ENCODE peak calls at places on chromosomes 11 and 22, in nine cellular contexts. C is CD8-positive, alpha-beta memory T cell; J is sigmoid colon; E is aorta; P is AG09309; L is CD8-positive, alpha-beta T cell; A is cardiac fibroblast; D is A549; U is body of pancreas. T is an unnamed sample.

GRCh38 chr11:57530215-57530595 is 349 bp downstream of the TIMM10 start:
- DNase-seq in C (no peak), J (no peak), E (peak), P (no peak), L (no peak), A (no peak), D (no peak), U (no peak), T (no peak)

GRCh38 chr22:29753808-29754657 is 12.8 kb downstream of the ZMAT5 start:
- DNase-seq in C (no peak), J (no peak), E (no peak), P (no peak), L (no peak), A (no peak), D (no peak), U (no peak), T (no peak)

GRCh38 chr11:37946155-37946766 is 1348.2 kb upstream of the RAG2 start:
- DNase-seq in C (no peak), J (no peak), E (no peak), P (no peak), L (no peak), A (peak), D (peak), U (peak), T (no peak)

GRCh38 chr11:71055925-71056324 is 196.5 kb downstream of the SHANK2 start:
- DNase-seq in C (no peak), J (no peak), E (no peak), P (no peak), L (no peak), A (no peak), D (no peak), U (no peak), T (no peak)

GRCh38 chr11:65556470-65557279 is 1.5 kb downstream of the LTBP3 start:
- DNase-seq in C (no peak), J (peak), E (no peak), P (no peak), L (no peak), A (no peak), D (peak), U (no peak), T (no peak)

GRCh38 chr22:25853902-25854301 is 111.9 kb downstream of the MYO18B start:
- DNase-seq in C (no peak), J (no peak), E (no peak), P (no peak), L (no peak), A (no peak), D (peak), U (no peak), T (no peak)

GRCh38 chr11:74729397-74729796 is 1.8 kb downstream of the CHRDL2 start:
- DNase-seq in C (no peak), J (peak), E (no peak), P (no peak), L (no peak), A (no peak), D (no peak), U (no peak), T (no peak)

GRCh38 chr22:46563381-46564083 is 26.1 kb upstream of the CELSR1 start:
- DNase-seq in C (peak), J (peak), E (peak), P (no peak), L (peak), A (peak), D (peak), U (peak), T (peak)

GRCh38 chr11:63277345-63277943 is 34.0 kb upstream of the SLC22A25 start:
- DNase-seq in C (no peak), J (no peak), E (no peak), P (no peak), L (no peak), A (no peak), D (peak), U (no peak), T (no peak)

GRCh38 chr11:64083681-64084080 is 48.0 kb downstream of the FLRT1 start:
- DNase-seq in C (no peak), J (no peak), E (no peak), P (no peak), L (no peak), A (no peak), D (no peak), U (no peak), T (no peak)

GRCh38 chr22:37912171-37912570 is 6.1 kb downstream of the MICALL1 start:
- DNase-seq in C (no peak), J (no peak), E (no peak), P (no peak), L (no peak), A (no peak), D (no peak), U (no peak), T (no peak)

GRCh38 chr11:21710791-21711190 is 482.1 kb upstream of the ANO5 start:
- DNase-seq in C (no peak), J (no peak), E (no peak), P (no peak), L (no peak), A (no peak), D (no peak), U (no peak), T (no peak)

GRCh38 chr11:37320921-37321320 is 722.9 kb upstream of the RAG2 start:
- DNase-seq in C (no peak), J (no peak), E (no peak), P (no peak), L (no peak), A (no peak), D (no peak), U (no peak), T (no peak)

GRCh38 chr11:75576445-75577049 is 14.5 kb downstream of the SERPINH1 start:
- DNase-seq in C (no peak), J (no peak), E (peak), P (no peak), L (no peak), A (peak), D (peak), U (no peak), T (no peak)

GRCh38 chr22:47940211-47940610 is 1177.8 kb downstream of the TBC1D22A start:
- DNase-seq in C (no peak), J (no peak), E (no peak), P (no peak), L (no peak), A (no peak), D (no peak), U (no peak), T (no peak)

GRCh38 chr11:123690490-123690889 is 36.1 kb upstream of the SCN3B start:
- DNase-seq in C (no peak), J (no peak), E (no peak), P (no peak), L (no peak), A (peak), D (peak), U (no peak), T (no peak)

GRCh38 chr11:117823294-117823940 is 1.1 kb downstream of the FXYD2 start:
- DNase-seq in C (peak), J (peak), E (peak), P (no peak), L (no peak), A (no peak), D (peak), U (peak), T (no peak)

GRCh38 chr22:17319541-17319940 is 49.7 kb upstream of the CECR2 start:
- DNase-seq in C (no peak), J (no peak), E (no peak), P (no peak), L (no peak), A (no peak), D (no peak), U (no peak), T (no peak)

GRCh38 chr22:31585161-31585859 is 76.7 kb downstream of the PISD start:
- DNase-seq in C (no peak), J (no peak), E (no peak), P (peak), L (no peak), A (peak), D (no peak), U (no peak), T (no peak)

GRCh38 chr22:48153726-48154125 is 1391.3 kb downstream of the TBC1D22A start:
- DNase-seq in C (no peak), J (no peak), E (no peak), P (no peak), L (no peak), A (no peak), D (no peak), U (no peak), T (no peak)

GRCh38 chr11:65279713-65280459 is 18.1 kb downstream of the POLA2 start:
- DNase-seq in C (no peak), J (peak), E (peak), P (peak), L (no peak), A (peak), D (peak), U (no peak), T (no peak)

GRCh38 chr11:108654994-108655631 is 9.8 kb upstream of the DDX10 start:
- DNase-seq in C (peak), J (no peak), E (no peak), P (no peak), L (no peak), A (peak), D (peak), U (peak), T (no peak)

GRCh38 chr11:93817426-93818348 is 32.7 kb downstream of the VSTM5 start:
- DNase-seq in C (no peak), J (no peak), E (no peak), P (no peak), L (no peak), A (no peak), D (no peak), U (no peak), T (no peak)

GRCh38 chr22:36362819-36363377 is 24.9 kb downstream of the MYH9 start:
- DNase-seq in C (no peak), J (no peak), E (no peak), P (no peak), L (no peak), A (no peak), D (no peak), U (peak), T (no peak)

DNA sequence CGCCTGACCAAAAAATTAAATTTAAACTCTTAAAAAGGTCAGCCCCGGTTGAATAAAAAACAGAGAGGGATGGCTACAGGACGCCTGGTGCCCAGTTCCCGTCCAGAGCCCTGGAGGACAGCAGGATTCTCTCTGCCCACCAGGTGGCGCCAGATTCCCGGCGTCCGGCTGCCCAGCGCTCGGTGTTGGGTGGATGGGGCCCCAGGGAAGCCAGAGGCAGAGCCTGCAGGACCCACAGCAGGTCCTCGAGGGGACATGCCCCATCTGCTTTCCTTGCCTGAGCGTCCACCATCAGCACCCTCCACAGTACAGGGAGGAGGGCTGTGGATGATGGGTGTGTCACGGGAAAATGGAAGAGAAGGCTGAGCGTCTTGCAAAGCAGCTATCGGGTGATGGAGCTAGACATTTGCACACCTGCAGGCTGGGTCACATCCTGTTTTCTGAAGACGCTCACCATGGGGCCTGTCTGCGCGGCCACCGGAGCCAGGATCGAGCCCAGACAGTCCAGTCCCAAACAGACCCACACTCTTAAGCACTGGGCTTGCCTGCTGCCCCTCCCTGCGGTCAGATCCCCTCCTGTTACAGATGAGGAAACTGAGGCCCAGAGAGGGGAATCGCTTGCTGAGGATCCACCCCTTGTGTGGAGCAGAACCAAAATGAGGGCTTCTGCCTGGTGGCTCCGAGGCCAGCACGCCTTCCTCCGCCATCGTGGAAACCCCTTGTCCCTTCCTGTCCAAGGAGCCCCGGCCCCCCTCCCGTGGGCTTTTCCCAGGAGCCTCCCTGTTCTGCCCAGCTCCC is 18.5 kb upstream of the CBX7 start:
- DNase-seq in C (peak), J (peak), E (peak), P (no peak), L (peak), A (peak), D (peak), U (peak), T (peak)
- H3K4me3 ChIP-seq in C (peak), J (no peak), E (no peak), P (no peak), L (peak), A (no peak), D (no peak), U (no peak), T (peak)

DNA sequence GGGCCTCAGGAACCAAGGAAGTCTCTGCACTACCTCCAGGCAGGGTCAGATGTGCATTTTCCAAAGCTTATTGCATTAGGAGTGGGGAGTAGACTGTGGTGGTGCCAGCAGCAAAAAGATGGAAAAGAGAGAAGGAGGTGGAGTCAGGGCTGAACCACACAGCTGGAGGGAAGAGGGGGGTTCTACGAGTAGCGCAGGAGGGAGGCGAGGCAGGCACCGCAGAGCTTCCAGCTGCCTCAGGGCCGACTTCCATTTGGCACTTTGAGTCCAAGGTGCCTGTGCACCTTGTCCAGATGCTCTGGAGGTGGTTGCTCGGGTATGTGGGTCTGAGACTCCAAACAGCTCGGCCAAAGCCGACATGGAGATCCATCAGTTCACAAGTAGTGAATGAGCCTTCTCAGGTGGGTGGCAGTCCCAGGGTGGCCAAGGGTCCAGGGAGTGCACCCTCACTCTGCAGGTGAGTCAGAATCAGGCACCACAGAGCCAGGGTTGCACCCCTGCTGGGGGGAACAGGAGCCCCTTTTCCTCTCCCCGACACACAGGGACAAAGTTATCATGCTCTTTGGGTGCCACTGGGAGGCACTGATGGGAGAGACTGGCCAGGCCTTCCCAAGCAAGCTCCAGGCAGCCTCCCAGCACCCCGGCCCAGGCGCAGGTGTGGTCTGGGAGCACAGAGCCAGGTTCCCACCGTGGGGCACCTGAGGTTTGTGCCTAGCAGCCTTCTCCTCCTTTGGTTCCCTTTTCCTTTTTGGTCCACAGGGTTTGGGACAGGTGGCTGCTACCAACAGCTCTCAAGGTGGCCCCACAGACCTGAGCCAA is 30.2 kb downstream of the GGT5 start:
- DNase-seq in C (no peak), J (no peak), E (no peak), P (no peak), L (no peak), A (peak), D (no peak), U (no peak), T (no peak)
- H3K4me3 ChIP-seq in C (no peak), J (no peak), E (no peak), P (no peak), L (no peak), A (no peak), D (no peak), U (no peak), T (no peak)

DNA sequence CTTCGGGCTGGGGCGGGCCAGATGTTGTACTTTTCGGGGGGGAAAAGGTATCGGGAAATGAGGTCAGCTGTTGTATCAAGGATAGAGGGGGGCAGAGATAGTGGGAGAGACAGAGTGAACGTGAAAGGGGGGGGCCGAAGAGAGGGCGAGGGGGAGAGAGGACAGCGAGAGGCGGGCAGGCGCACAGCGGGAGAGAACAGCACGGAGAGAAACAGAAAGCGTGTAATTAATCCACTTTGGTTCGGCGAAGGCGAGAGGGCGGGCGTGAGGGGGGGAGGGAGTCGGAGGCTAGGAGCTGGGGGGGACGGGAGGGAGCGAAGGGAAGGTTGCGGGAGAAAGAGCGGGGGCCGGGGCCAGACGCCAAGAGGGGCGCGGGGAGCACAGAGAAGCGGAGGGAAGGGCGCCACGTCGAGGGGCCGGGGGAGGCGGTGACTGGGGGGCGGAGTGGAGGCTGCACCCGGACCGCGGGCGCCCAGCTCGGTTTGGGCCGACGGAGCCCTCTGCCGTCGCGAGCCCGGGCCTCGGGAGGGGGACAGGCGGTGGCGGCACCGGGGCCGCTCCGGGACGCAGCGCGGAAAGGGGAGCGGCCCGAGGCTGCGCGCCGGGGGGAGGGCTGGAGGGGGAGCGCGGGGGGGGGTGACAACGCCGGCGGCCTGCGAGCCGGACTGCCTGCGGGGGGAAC is 612 bp downstream of the IGF2 start:
- DNase-seq in C (no peak), J (no peak), E (peak), P (no peak), L (no peak), A (peak), D (no peak), U (no peak), T (no peak)
- H3K4me3 ChIP-seq in C (no peak), J (peak), E (peak), P (peak), L (peak), A (peak), D (peak), U (no peak), T (no peak)

DNA sequence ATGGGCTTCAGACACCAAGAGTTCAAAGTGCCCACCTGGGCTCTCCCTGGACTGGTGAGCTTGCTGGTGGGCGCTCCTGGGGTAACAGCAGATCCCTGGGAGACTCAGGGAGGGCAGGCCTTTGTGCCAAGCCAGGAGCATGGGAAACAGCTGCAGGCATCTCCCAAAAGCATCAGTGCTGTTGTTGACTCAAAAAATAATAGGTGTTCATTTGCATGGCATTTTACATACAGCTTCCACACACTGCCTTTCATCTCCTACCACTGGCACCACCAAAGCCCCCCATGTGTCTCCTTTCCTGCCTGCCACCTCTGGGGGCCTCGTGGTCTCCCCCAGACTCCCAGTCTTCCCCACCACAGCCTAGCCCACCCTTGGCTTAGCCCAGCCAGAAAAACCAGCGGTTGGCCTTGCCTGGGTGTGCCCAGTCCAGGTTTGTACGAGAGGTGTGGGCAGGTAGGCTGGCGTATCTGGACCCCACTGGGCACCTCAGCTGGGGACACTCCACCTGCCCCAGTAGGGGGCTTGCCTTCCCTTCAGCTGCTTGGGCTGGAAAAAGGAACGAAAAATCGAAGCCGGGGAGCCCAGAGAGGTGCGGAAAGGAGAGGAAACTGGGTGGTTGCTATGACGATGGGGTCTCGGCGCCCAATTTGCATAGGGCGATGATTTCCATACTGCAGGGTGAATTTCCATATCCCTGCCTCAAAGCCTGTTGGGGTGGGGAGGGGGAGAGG is 15.0 kb downstream of the POU2F3 start:
- DNase-seq in C (no peak), J (no peak), E (no peak), P (no peak), L (no peak), A (no peak), D (no peak), U (no peak), T (no peak)
- H3K4me3 ChIP-seq in C (no peak), J (no peak), E (no peak), P (no peak), L (no peak), A (no peak), D (no peak), U (no peak), T (no peak)

GRCh38 chr22:33917744-33918406 is 2.4 kb downstream of the LARGE1 start:
- DNase-seq in C (no peak), J (no peak), E (no peak), P (no peak), L (no peak), A (peak), D (peak), U (no peak), T (no peak)
- H3K4me3 ChIP-seq in C (no peak), J (peak), E (no peak), P (no peak), L (no peak), A (no peak), D (no peak), U (no peak), T (peak)

GRCh38 chr11:45543808-45544422 is 121.5 kb downstream of the CHST1 start:
- DNase-seq in C (no peak), J (no peak), E (no peak), P (no peak), L (no peak), A (peak), D (peak), U (no peak), T (no peak)

GRCh38 chr11:45538939-45539338 is 126.5 kb downstream of the CHST1 start:
- DNase-seq in C (no peak), J (no peak), E (no peak), P (no peak), L (no peak), A (peak), D (no peak), U (no peak), T (no peak)

GRCh38 chr11:45541693-45542434 is 123.6 kb downstream of the CHST1 start:
- DNase-seq in C (no peak), J (no peak), E (no peak), P (no peak), L (no peak), A (no peak), D (no peak), U (no peak), T (no peak)

DNA sequence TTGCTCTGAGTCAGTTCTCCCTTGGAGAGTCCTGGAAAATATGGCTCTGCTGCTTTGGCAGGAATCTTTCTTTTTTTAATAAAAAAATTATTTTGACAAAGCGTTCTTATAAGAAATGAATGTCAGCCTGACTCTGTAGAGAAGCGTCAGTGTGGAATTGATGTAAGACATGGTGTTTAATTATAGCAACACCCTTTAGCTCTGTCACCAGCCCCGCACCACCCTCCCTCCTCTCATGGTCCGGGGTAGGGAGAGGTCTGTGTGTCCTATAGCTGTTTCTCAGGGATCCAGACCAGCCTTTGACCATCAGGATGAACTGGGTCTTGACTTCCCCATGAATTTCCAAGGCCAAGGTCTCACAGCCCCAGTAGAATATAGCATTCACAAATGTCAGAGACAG is 120.6 kb downstream of the CHST1 start:
- DNase-seq in C (no peak), J (no peak), E (no peak), P (no peak), L (no peak), A (no peak), D (no peak), U (no peak), T (no peak)
- H3K4me3 ChIP-seq in C (no peak), J (no peak), E (no peak), P (no peak), L (no peak), A (no peak), D (no peak), U (no peak), T (no peak)